ENCODE peak calls at places on chromosomes 16 and 17, in seven cellular contexts. Q, A, Y, I, C, D and O are unnamed samples. For H3K36me3 and H3K27me3, the result is how much of the 10 kb centered on the place peaks cover.

GRCh38 chr17:16191604-16192003 is 23.7 kb downstream of the NCOR1 start:
- DNase-seq in Q (no peak), A (no peak), Y (no peak), I (no peak), C (no peak), D (no peak), O (no peak)

GRCh38 chr16:9191274-9191850 is 99.9 kb downstream of the HAPSTR1 start:
- DNase-seq in Q (no peak), A (no peak), Y (no peak), I (no peak), C (no peak), D (no peak), O (no peak)

GRCh38 chr16:89602273-89602951 is 11.0 kb upstream of the DPEP1 start:
- DNase-seq in Q (peak), A (peak), Y (no peak), I (no peak), C (peak), D (peak), O (no peak)

GRCh38 chr16:74605746-74606520 is 981 bp downstream of the GLG1 start:
- DNase-seq in Q (peak), A (no peak), Y (no peak), I (no peak), C (no peak), D (no peak), O (no peak)

GRCh38 chr17:65914784-65915342 is 277.1 kb downstream of the CEP112 start:
- DNase-seq in Q (no peak), A (no peak), Y (no peak), I (no peak), C (no peak), D (peak), O (no peak)

GRCh38 chr16:83952940-83953795 is at the start of gene OSGIN1:
- DNase-seq in Q (peak), A (peak), Y (peak), I (peak), C (peak), D (peak), O (peak)

GRCh38 chr17:31752570-31752969 is 106.5 kb downstream of the COPRS start:
- DNase-seq in Q (no peak), A (no peak), Y (no peak), I (no peak), C (no peak), D (no peak), O (no peak)

GRCh38 chr16:68289202-68289601 is 21.5 kb downstream of the SLC7A6OS start:
- DNase-seq in Q (no peak), A (no peak), Y (no peak), I (no peak), C (no peak), D (no peak), O (no peak)

GRCh38 chr17:34979153-34979552 is 1.2 kb upstream of the LIG3 start:
- DNase-seq in Q (no peak), A (no peak), Y (no peak), I (no peak), C (no peak), D (no peak), O (no peak)

GRCh38 chr17:80007009-80007752 is 28.5 kb downstream of the TBC1D16 start:
- DNase-seq in Q (no peak), A (no peak), Y (no peak), I (peak), C (no peak), D (no peak), O (no peak)

GRCh38 chr16:17963185-17963836 is 373.2 kb downstream of the NPIPA8 start:
- DNase-seq in Q (no peak), A (no peak), Y (no peak), I (no peak), C (no peak), D (no peak), O (no peak)

GRCh38 chr17:6580628-6581027 is 24.3 kb upstream of the PITPNM3 start:
- DNase-seq in Q (no peak), A (no peak), Y (no peak), I (no peak), C (no peak), D (no peak), O (no peak)
- H3K36me3 ChIP-seq in Q (under half), A (under half), Y (half or more), I (under half), C (under half), D (under half), O (under half)

GRCh38 chr17:48500435-48501426 is 30.1 kb downstream of the HOXB1 start:
- DNase-seq in Q (no peak), A (no peak), Y (no peak), I (peak), C (no peak), D (no peak), O (no peak)

GRCh38 chr17:48498168-48498840 is 32.5 kb downstream of the HOXB1 start:
- DNase-seq in Q (no peak), A (no peak), Y (no peak), I (no peak), C (no peak), D (no peak), O (no peak)

GRCh38 chr17:48499743-48500434 is 30.9 kb downstream of the HOXB1 start:
- DNase-seq in Q (no peak), A (no peak), Y (no peak), I (no peak), C (no peak), D (no peak), O (no peak)

GRCh38 chr17:48497103-48497502 is 33.7 kb downstream of the HOXB1 start:
- DNase-seq in Q (no peak), A (peak), Y (no peak), I (no peak), C (no peak), D (peak), O (no peak)

GRCh38 chr17:48499248-48499647 is 31.6 kb downstream of the HOXB1 start:
- DNase-seq in Q (no peak), A (peak), Y (no peak), I (no peak), C (no peak), D (peak), O (no peak)
- H3K27me3 ChIP-seq in Q (half or more), A (under half), Y (half or more), I (under half), C (under half), D (under half), O (under half)

DNA sequence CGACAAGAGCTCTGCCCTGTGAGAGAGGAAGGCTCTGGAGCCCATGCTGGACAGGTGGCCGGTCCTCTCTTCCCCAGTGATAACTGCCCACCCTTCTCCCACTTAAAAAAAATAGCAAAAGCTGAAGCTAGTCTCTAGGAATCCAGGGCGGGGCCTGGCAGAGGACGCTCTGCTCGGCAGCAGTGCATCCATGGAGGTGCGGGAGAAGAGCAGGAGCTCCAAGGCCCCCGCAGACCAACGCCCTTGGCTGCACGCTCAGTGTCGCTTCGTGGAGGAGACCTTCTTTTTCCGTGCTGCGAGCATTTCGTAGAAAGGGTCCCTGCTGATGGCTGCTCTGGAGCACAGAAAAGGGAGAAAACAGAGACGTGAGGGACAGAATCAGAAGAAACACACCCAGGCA is 98.6 kb upstream of the DNAH17 start:
- DNase-seq in Q (no peak), A (no peak), Y (no peak), I (no peak), C (no peak), D (no peak), O (no peak)
- H3K36me3 ChIP-seq in Q (under half), A (under half), Y (half or more), I (half or more), C (under half), D (under half), O (under half)

DNA sequence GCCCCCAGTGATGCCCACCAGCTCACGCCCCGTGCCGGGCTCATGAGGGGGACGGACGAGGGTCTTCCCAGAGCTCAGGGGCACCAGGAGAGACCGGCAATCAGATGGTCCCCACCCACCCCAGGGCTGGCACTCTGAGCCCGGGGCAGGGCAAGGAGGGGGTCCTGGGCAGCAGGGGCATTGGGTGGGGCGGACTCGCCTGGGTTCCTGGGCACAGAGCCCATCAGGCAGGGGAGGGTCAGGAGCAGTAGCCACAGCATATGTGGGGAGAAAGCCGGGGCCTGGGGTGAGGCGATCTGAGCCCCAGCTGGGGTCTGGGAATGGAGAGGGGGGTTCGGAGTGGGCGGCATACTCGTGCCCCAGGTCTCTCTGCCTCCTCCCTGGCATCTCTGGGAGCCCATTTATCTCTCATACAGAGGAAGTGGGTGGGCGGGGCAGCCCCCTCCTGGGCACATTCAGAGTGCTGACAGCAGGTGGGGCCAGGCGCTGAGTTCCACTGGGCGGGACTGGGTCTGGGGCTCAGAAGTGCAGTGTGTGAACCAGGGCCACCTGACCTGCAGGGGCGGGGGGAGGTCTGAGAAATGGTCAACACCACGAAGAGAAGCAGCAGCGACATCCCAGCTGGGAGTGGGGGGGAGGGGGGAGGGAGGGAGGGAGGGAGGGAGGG is 20.5 kb upstream of the UBE2I start:
- DNase-seq in Q (peak), A (no peak), Y (no peak), I (no peak), C (no peak), D (no peak), O (no peak)
- H3K27me3 ChIP-seq in Q (half or more), A (half or more), Y (half or more), I (under half), C (under half), D (under half), O (under half)

GRCh38 chr17:12104831-12105230 is 84.2 kb downstream of the MAP2K4 start:
- DNase-seq in Q (no peak), A (no peak), Y (no peak), I (no peak), C (no peak), D (no peak), O (no peak)
- H3K36me3 ChIP-seq in Q (under half), A (under half), Y (under half), I (under half), C (under half), D (under half), O (under half)

GRCh38 chr17:49894761-49895160 is 46.9 kb upstream of the TAC4 start:
- DNase-seq in Q (no peak), A (no peak), Y (no peak), I (no peak), C (no peak), D (peak), O (no peak)

GRCh38 chr17:49895812-49896211 is 47.9 kb upstream of the TAC4 start:
- DNase-seq in Q (no peak), A (no peak), Y (no peak), I (no peak), C (no peak), D (no peak), O (no peak)

GRCh38 chr17:49896860-49897259 is 49.0 kb upstream of the TAC4 start:
- DNase-seq in Q (no peak), A (no peak), Y (no peak), I (no peak), C (no peak), D (no peak), O (no peak)

GRCh38 chr17:49898547-49899490 is 51.0 kb upstream of the TAC4 start:
- DNase-seq in Q (peak), A (peak), Y (no peak), I (no peak), C (no peak), D (no peak), O (no peak)

GRCh38 chr17:49896222-49896621 is 48.4 kb upstream of the TAC4 start:
- DNase-seq in Q (no peak), A (no peak), Y (no peak), I (no peak), C (no peak), D (no peak), O (no peak)
- H3K27me3 ChIP-seq in Q (half or more), A (under half), Y (half or more), I (under half), C (under half), D (under half), O (under half)

GRCh38 chr16:54986404-54986803 is 55.7 kb downstream of the IRX5 start:
- DNase-seq in Q (peak), A (no peak), Y (no peak), I (no peak), C (no peak), D (no peak), O (no peak)

GRCh38 chr16:54976651-54977200 is 46.1 kb downstream of the IRX5 start:
- DNase-seq in Q (no peak), A (no peak), Y (no peak), I (no peak), C (no peak), D (no peak), O (no peak)

GRCh38 chr16:54985668-54986067 is 55.0 kb downstream of the IRX5 start:
- DNase-seq in Q (no peak), A (no peak), Y (no peak), I (no peak), C (no peak), D (no peak), O (no peak)

GRCh38 chr16:54985156-54985555 is 54.5 kb downstream of the IRX5 start:
- DNase-seq in Q (no peak), A (no peak), Y (no peak), I (no peak), C (no peak), D (no peak), O (no peak)

DNA sequence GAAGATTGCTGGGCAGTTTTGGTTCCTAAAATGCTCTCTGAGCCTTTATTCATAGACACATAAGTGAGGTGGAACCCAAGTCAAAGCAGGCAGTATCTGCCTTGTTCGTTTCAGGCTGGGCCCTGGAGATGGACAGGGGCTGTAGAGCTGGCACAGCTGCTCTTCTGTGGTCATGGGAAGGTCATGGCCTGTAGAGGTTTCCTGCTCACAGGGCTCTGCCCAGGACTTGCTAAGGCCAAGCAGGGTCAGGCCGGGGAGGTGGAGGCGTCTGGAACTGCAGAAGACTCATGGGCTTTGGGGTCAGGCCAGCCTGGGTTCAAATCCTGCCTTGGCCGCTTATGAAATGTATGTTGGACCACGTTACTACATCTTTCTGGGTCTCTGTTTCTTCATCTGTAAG is 50.2 kb downstream of the IRX5 start:
- DNase-seq in Q (no peak), A (no peak), Y (no peak), I (no peak), C (no peak), D (no peak), O (no peak)
- H3K36me3 ChIP-seq in Q (under half), A (under half), Y (under half), I (under half), C (under half), D (under half), O (under half)

DNA sequence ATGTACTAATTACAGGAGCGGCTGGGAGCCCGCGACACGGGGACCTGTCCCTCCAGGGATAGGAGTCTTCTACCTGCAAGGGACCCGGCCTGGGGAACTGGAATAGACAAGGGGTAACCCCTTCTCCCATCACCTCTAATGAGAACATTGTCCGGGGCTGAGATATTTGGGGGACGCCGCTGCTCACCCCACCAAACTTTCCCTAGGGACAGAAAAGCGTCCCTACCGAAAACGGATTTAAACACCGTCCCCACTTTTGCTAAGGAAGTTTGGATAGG is 3.4 kb upstream of the SOX9 start:
- DNase-seq in Q (no peak), A (no peak), Y (no peak), I (no peak), C (no peak), D (no peak), O (no peak)
- H3K27me3 ChIP-seq in Q (half or more), A (under half), Y (half or more), I (under half), C (half or more), D (under half), O (under half)

GRCh38 chr16:3289998-3290673 is 6.8 kb downstream of the ZNF263 start:
- DNase-seq in Q (no peak), A (no peak), Y (no peak), I (no peak), C (no peak), D (no peak), O (no peak)

GRCh38 chr16:3295209-3295608 is 10.0 kb downstream of the TIGD7 start:
- DNase-seq in Q (no peak), A (no peak), Y (no peak), I (no peak), C (no peak), D (no peak), O (no peak)

GRCh38 chr16:3292604-3293003 is 9.3 kb downstream of the ZNF263 start:
- DNase-seq in Q (no peak), A (peak), Y (no peak), I (no peak), C (no peak), D (no peak), O (no peak)

GRCh38 chr16:3295783-3296182 is 9.4 kb downstream of the TIGD7 start:
- DNase-seq in Q (no peak), A (no peak), Y (no peak), I (no peak), C (no peak), D (no peak), O (no peak)
- H3K36me3 ChIP-seq in Q (under half), A (half or more), Y (half or more), I (under half), C (under half), D (under half), O (under half)

GRCh38 chr16:80121522-80121909 is 419.3 kb upstream of the DYNLRB2 start:
- DNase-seq in Q (no peak), A (no peak), Y (no peak), I (no peak), C (no peak), D (no peak), O (no peak)
- H3K27me3 ChIP-seq in Q (under half), A (under half), Y (under half), I (under half), C (under half), D (under half), O (under half)